ENCODE peak calls at places on chromosomes 11 and 22, in eight cellular contexts. H is BJ, K is GM13977, J is Peyer's patch, L is psoas muscle, X is nephron progenitor cell, S is GM06990, T is neural crest cell. E is an unnamed sample.

GRCh38 chr11:2897048-2897447 is 11.5 kb upstream of the CDKN1C start:
- DNase-seq in H (no peak), K (no peak), J (no peak), L (no peak), X (no peak), S (no peak), T (no peak), E (no peak)

GRCh38 chr11:36774603-36775002 is 176.6 kb upstream of the RAG2 start:
- DNase-seq in H (peak), K (no peak), J (no peak), L (no peak), X (no peak), S (no peak), T (no peak), E (no peak)

GRCh38 chr11:61833478-61833877 is 5.4 kb downstream of the FADS2 start:
- DNase-seq in H (no peak), K (no peak), J (no peak), L (no peak), X (no peak), S (no peak), T (no peak), E (no peak)

GRCh38 chr11:67646535-67647336 is 3.8 kb downstream of the ACY3 start:
- DNase-seq in H (no peak), K (no peak), J (peak), L (no peak), X (no peak), S (peak), T (no peak), E (peak)

GRCh38 chr11:32960553-32961164 is 55.0 kb upstream of the DEPDC7 start:
- DNase-seq in H (peak), K (peak), J (no peak), L (no peak), X (no peak), S (peak), T (no peak), E (peak)

GRCh38 chr22:27224485-27225364 is 567.3 kb downstream of the MIAT start:
- DNase-seq in H (no peak), K (no peak), J (no peak), L (peak), X (no peak), S (no peak), T (no peak), E (no peak)

GRCh38 chr22:43308451-43309235 is 34.5 kb downstream of the SCUBE1 start:
- DNase-seq in H (no peak), K (no peak), J (no peak), L (no peak), X (no peak), S (no peak), T (no peak), E (no peak)

GRCh38 chr11:125167292-125167953 is 2.9 kb downstream of the PKNOX2 start:
- DNase-seq in H (no peak), K (no peak), J (no peak), L (no peak), X (peak), S (no peak), T (peak), E (no peak)

GRCh38 chr11:44911031-44911814 is 39.5 kb downstream of the TP53I11 start:
- DNase-seq in H (no peak), K (peak), J (peak), L (peak), X (peak), S (peak), T (peak), E (peak)

GRCh38 chr11:98734686-98735085 is 286.1 kb upstream of the CNTN5 start:
- DNase-seq in H (no peak), K (no peak), J (no peak), L (no peak), X (no peak), S (no peak), T (no peak), E (no peak)

GRCh38 chr11:970319-970871 is 44.7 kb downstream of the AP2A2 start:
- DNase-seq in H (no peak), K (no peak), J (no peak), L (no peak), X (no peak), S (no peak), T (no peak), E (no peak)

GRCh38 chr11:128105511-128105910 is 481.8 kb downstream of the ETS1 start:
- DNase-seq in H (no peak), K (no peak), J (no peak), L (no peak), X (no peak), S (no peak), T (no peak), E (no peak)

GRCh38 chr22:36253523-36254490 is 874 bp downstream of the APOL1 start:
- DNase-seq in H (no peak), K (no peak), J (peak), L (peak), X (no peak), S (no peak), T (no peak), E (no peak)

GRCh38 chr11:8671651-8672062 is 10.8 kb downstream of the TRIM66 start:
- DNase-seq in H (no peak), K (no peak), J (no peak), L (no peak), X (no peak), S (no peak), T (no peak), E (no peak)

GRCh38 chr22:42970029-42970428 is 44.9 kb downstream of the PACSIN2 start:
- DNase-seq in H (no peak), K (peak), J (no peak), L (no peak), X (no peak), S (no peak), T (no peak), E (no peak)

GRCh38 chr22:45541580-45541979 is 38.9 kb downstream of the FBLN1 start:
- DNase-seq in H (no peak), K (no peak), J (no peak), L (no peak), X (no peak), S (no peak), T (no peak), E (no peak)

GRCh38 chr11:84563356-84563755 is 1063.8 kb downstream of the DLG2 start:
- DNase-seq in H (no peak), K (no peak), J (no peak), L (no peak), X (no peak), S (no peak), T (no peak), E (no peak)

GRCh38 chr11:84552791-84553190 is 1074.4 kb downstream of the DLG2 start:
- DNase-seq in H (no peak), K (no peak), J (no peak), L (no peak), X (no peak), S (no peak), T (no peak), E (no peak)

GRCh38 chr11:84558085-84558905 is 1068.8 kb downstream of the DLG2 start:
- DNase-seq in H (peak), K (peak), J (peak), L (no peak), X (peak), S (no peak), T (peak), E (peak)
- TF ChIP-seq CTCF in H (peak), K (peak), J (peak), L (peak), X (peak), S (peak), T (peak), E (peak)

DNA sequence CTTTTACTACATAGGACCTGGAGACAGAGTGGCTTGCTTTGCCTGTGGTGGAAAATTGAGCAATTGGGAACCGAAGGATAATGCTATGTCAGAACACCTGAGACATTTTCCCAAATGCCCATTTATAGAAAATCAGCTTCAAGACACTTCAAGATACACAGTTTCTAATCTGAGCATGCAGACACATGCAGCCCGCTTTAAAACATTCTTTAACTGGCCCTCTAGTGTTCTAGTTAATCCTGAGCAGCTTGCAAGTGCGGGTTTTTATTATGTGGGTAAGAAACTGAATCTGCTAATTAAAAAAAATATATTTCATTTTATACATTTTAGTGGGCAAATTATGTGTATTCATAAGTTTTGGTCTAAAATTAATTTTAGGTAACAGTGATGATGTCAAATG is 7.8 kb downstream of the BIRC3 start:
- DNase-seq in H (no peak), K (no peak), J (no peak), L (no peak), X (no peak), S (no peak), T (no peak), E (no peak)
- TF ChIP-seq CTCF in H (no peak), K (no peak), J (no peak), L (no peak), X (no peak), S (no peak), T (peak), E (no peak)

GRCh38 chr11:131760191-131760951 is 390.0 kb downstream of the NTM start:
- DNase-seq in H (peak), K (no peak), J (no peak), L (no peak), X (peak), S (no peak), T (no peak), E (no peak)
- TF ChIP-seq CTCF in H (no peak), K (no peak), J (no peak), L (no peak), X (no peak), S (no peak), T (no peak), E (no peak)

GRCh38 chr11:112216591-112217105 is 9.6 kb upstream of the PTS start:
- DNase-seq in H (peak), K (no peak), J (no peak), L (no peak), X (no peak), S (no peak), T (no peak), E (no peak)

GRCh38 chr11:112221263-112221835 is 4.9 kb upstream of the PTS start:
- DNase-seq in H (no peak), K (no peak), J (no peak), L (no peak), X (no peak), S (no peak), T (no peak), E (no peak)

GRCh38 chr11:112222303-112222702 is 3.9 kb upstream of the PTS start:
- DNase-seq in H (no peak), K (no peak), J (no peak), L (no peak), X (no peak), S (no peak), T (no peak), E (no peak)

GRCh38 chr11:112223125-112223524 is 3.1 kb upstream of the PTS start:
- DNase-seq in H (no peak), K (no peak), J (no peak), L (no peak), X (no peak), S (no peak), T (no peak), E (no peak)

GRCh38 chr11:112219476-112220232 is 6.6 kb upstream of the PTS start:
- DNase-seq in H (no peak), K (peak), J (peak), L (no peak), X (peak), S (peak), T (peak), E (peak)
- TF ChIP-seq CTCF in H (peak), K (peak), J (peak), L (peak), X (peak), S (peak), T (peak), E (peak)

DNA sequence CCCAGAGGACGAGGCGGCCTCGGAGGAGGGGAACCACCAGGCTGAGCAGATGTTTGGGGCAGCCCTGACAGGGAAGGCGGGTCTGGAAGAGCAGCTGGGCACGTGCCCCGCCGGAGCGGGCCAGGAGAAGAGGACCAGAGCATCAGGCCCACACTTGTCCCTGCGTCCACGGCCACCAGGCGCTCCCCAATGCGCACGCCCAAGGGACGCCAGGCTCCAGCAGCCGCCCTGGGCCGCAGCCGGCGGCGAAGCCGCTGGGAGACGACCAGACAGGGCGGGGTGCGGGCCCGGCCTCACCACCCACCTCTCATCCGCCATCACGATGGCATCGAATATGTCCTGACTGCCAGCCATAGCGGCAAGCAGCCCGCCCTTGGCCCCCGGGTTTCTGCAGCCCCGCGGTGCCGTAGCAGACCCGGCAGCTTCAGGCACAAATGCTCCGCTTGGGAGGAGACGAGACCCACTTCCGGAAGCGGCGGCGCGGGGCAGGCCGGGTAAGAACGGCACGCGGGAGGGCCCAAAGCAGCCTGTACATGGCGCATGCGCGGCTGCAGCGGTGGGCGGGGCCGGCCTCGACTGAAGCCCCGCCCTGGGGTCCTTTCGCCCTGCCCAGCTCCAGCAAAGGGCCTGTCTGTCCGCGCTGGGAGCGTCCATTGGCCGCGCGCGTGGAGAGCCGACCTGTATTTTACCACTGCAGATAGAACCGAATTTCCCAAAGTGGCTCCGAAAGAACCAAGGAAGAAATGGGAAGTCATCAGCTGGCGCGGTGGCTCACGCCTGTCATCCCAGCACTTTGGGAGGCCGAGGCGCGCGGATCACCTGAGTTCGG is at the start of gene LTO1:
- DNase-seq in H (peak), K (peak), J (peak), L (peak), X (peak), S (peak), T (peak), E (peak)
- TF ChIP-seq CTCF in H (no peak), K (no peak), J (peak), L (no peak), X (no peak), S (no peak), T (peak), E (no peak)

DNA sequence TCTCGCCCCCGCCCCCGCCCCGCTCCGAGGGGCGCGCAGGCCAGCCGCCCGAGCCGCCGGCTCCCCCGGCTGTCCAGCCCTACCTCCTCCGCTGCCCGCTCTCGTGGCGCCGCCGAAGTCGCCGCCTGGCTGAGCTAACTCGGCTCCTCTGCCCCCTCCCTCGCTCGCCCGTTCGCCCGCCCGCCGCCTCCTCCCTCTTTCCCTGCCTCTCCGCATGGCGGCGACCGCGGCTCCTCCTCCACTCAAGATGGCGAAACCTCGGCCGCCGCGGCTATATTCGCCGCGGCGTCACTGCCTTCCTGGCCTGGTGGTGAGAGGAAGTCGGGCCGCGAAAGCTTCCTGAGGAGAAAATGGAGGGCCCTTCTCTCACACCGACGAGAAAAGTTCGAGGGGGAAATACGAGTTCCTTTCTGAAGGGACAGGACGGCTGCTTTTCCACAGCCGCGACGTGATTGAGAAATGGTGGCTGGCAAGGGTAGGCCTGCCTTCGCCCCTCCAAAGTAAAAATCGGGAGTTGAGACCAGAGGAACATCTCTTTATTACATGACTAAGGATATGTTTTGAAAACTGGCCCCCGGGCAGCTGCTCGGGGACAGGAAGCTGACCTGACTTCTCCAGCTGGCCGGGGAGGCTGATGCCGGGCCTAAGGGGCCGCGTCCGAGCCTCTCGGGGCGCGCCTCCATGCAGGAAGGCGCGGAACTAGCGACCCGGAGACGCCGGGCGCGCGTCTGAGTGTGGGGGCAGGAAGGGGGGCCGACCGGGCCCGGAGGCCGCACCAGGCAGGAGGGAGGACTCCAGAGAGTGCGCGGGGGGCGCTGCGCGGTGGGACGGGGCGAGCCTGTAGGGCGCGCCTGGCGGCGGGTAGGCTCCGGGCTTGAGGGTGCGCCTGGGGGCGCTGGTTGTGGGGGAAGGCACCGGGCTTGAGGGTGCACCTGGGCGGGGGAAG is at the start of gene DDX6:
- DNase-seq in H (peak), K (peak), J (peak), L (peak), X (peak), S (peak), T (peak), E (peak)
- TF ChIP-seq CTCF in H (peak), K (peak), J (peak), L (peak), X (no peak), S (peak), T (peak), E (peak)